ENCODE peak calls at places on chromosomes 3 and 15, in nine cellular contexts. S is left cardiac atrium; T is T-helper 17 cell; X is naive B cell; Z is stimulated activated naive B cell treated with anti-CD40 and anti-IgM and Interleukin-4, amounts not matched to agents 10 μg/mL and 1 μg/mL and 100 μg/mL, for 72 hours; O is activated CD8-positive, alpha-beta T cell treated with anti-CD3 and anti-CD28 coated beads, Interleukin-2, amount 10 ng/mL, durations not matched to agents 7 days and 5 days; H is heart left ventricle; Q is sciatic nerve; F is upper lobe of right lung. M is an unnamed sample.

GRCh38 chr3:152213938-152214337 is 54.8 kb upstream of the MBNL1 start:
- ATAC-seq in S (no peak), T (no peak), X (no peak), Z (no peak), O (no peak), H (no peak), Q (no peak), F (no peak), M (no peak)

GRCh38 chr3:72953325-72953956 is 43.2 kb upstream of the PPP4R2 start:
- ATAC-seq in S (peak), T (no peak), X (no peak), Z (no peak), O (no peak), H (no peak), Q (no peak), F (no peak), M (no peak)

GRCh38 chr15:100667405-100668320 is 65.3 kb downstream of the ASB7 start:
- ATAC-seq in S (peak), T (no peak), X (no peak), Z (no peak), O (no peak), H (peak), Q (peak), F (no peak), M (no peak)

GRCh38 chr15:64902863-64903262 is 8.8 kb upstream of the ANKDD1A start:
- ATAC-seq in S (no peak), T (no peak), X (no peak), Z (peak), O (no peak), H (no peak), Q (no peak), F (no peak), M (no peak)

GRCh38 chr3:156750874-156751245 is 75.3 kb upstream of the LEKR1 start:
- ATAC-seq in S (peak), T (no peak), X (no peak), Z (no peak), O (no peak), H (no peak), Q (peak), F (peak), M (peak)

GRCh38 chr15:24917431-24917830 is 37.4 kb upstream of the SNRPN start:
- ATAC-seq in S (no peak), T (no peak), X (no peak), Z (no peak), O (no peak), H (no peak), Q (no peak), F (no peak), M (no peak)

GRCh38 chr3:127734754-127735473 is 62.2 kb downstream of the ABTB1 start:
- ATAC-seq in S (peak), T (no peak), X (no peak), Z (no peak), O (no peak), H (no peak), Q (peak), F (peak), M (no peak)

GRCh38 chr15:63080638-63081250 is 38.2 kb downstream of the TPM1 start:
- ATAC-seq in S (peak), T (no peak), X (no peak), Z (no peak), O (no peak), H (peak), Q (no peak), F (peak), M (no peak)

GRCh38 chr3:138118863-138119766 is 3.7 kb upstream of the DZIP1L start:
- ATAC-seq in S (peak), T (peak), X (peak), Z (peak), O (peak), H (peak), Q (peak), F (peak), M (peak)

GRCh38 chr3:171088984-171089754 is 62.6 kb upstream of the SLC2A2 start:
- ATAC-seq in S (peak), T (no peak), X (no peak), Z (peak), O (no peak), H (peak), Q (peak), F (peak), M (peak)

GRCh38 chr3:172153335-172153861 is 114.0 kb downstream of the FNDC3B start:
- ATAC-seq in S (peak), T (peak), X (no peak), Z (peak), O (peak), H (peak), Q (peak), F (peak), M (peak)

GRCh38 chr15:42724276-42724675 is 12.7 kb downstream of the CDAN1 start:
- ATAC-seq in S (no peak), T (no peak), X (no peak), Z (no peak), O (no peak), H (no peak), Q (no peak), F (no peak), M (no peak)

GRCh38 chr3:154060606-154061380 is 60.4 kb upstream of the ARHGEF26 start:
- ATAC-seq in S (peak), T (no peak), X (no peak), Z (no peak), O (no peak), H (peak), Q (peak), F (peak), M (peak)

GRCh38 chr3:110925804-110926203 is 145.8 kb upstream of the NECTIN3 start:
- ATAC-seq in S (no peak), T (no peak), X (no peak), Z (no peak), O (no peak), H (no peak), Q (peak), F (no peak), M (no peak)

GRCh38 chr3:39096775-39097174 is 10.7 kb downstream of the GORASP1 start:
- ATAC-seq in S (peak), T (no peak), X (no peak), Z (no peak), O (no peak), H (peak), Q (peak), F (peak), M (no peak)

GRCh38 chr3:111923821-111924220 is 55.0 kb upstream of the ABHD10 start:
- ATAC-seq in S (no peak), T (no peak), X (no peak), Z (no peak), O (no peak), H (no peak), Q (no peak), F (no peak), M (peak)

GRCh38 chr15:50250789-50251394 is 14.6 kb downstream of the HDC start:
- ATAC-seq in S (peak), T (no peak), X (no peak), Z (no peak), O (no peak), H (no peak), Q (peak), F (no peak), M (no peak)

GRCh38 chr3:13275376-13276005 is 144.6 kb downstream of the NUP210 start:
- ATAC-seq in S (no peak), T (no peak), X (no peak), Z (no peak), O (no peak), H (no peak), Q (no peak), F (no peak), M (no peak)

GRCh38 chr3:111589303-111590095 is 5.6 kb downstream of the ZBED2 start:
- ATAC-seq in S (no peak), T (no peak), X (no peak), Z (no peak), O (no peak), H (no peak), Q (no peak), F (no peak), M (peak)